ENCODE peak calls at places on chromosomes 6 and 20, in ten cellular contexts. P is NCI-H1694; D is Calu3; Q is GM23338; O is stimulated activated CD8-positive, alpha-beta memory T cell treated with anti-CD3 and anti-CD28 coated beads, Interleukin-7, amount 100 ng/mL, for 1 hour; N is thyroid gland; C is HS-5; H is SK-N-SH; Z is esophagus squamous epithelium; W is SIG-M5. K is an unnamed sample.

GRCh38 chr6:30902709-30903108 is 5.3 kb upstream of the GTF2H4 start:
- DNase-seq in O (no peak), Q (no peak), P (no peak), W (no peak), C (no peak), H (no peak), Z (no peak), N (no peak), D (no peak), K (peak)

GRCh38 chr6:10831609-10832008 is 6.7 kb downstream of the MAK start:
- DNase-seq in Z (no peak), N (no peak), W (peak), P (no peak), O (no peak), Q (no peak), H (no peak), C (no peak), D (no peak), K (no peak)

GRCh38 chr6:32252326-32253009 is 28.6 kb upstream of the NOTCH4 start:
- DNase-seq in N (no peak), H (no peak), W (no peak), O (no peak), Q (no peak), C (no peak), D (no peak), Z (no peak), P (no peak), K (no peak)

GRCh38 chr6:167420858-167421766 is 96.2 kb downstream of the TTLL2 start:
- DNase-seq in C (no peak), D (peak), W (no peak), Z (no peak), Q (no peak), H (peak), O (no peak), P (no peak), N (no peak), K (no peak)

GRCh38 chr6:167720456-167721285 is 106.0 kb upstream of the AFDN start:
- DNase-seq in C (no peak), P (no peak), O (no peak), Z (no peak), Q (no peak), W (no peak), H (no peak), D (no peak), N (no peak), K (no peak)

GRCh38 chr20:17634666-17635319 is 47.2 kb downstream of the RRBP1 start:
- DNase-seq in O (no peak), W (no peak), P (no peak), H (no peak), N (no peak), Z (no peak), Q (no peak), D (no peak), C (no peak), K (peak)

GRCh38 chr6:137223370-137224131 is 4.4 kb upstream of the IFNGR1 start:
- DNase-seq in H (no peak), D (peak), W (peak), P (no peak), C (no peak), O (no peak), Z (no peak), N (no peak), Q (no peak), K (no peak)

GRCh38 chr20:7015257-7015656 is 247.8 kb downstream of the BMP2 start:
- DNase-seq in D (no peak), H (no peak), N (no peak), Z (no peak), O (no peak), P (no peak), W (no peak), Q (no peak), C (no peak), K (no peak)

GRCh38 chr6:98844244-98845161 is 10.1 kb downstream of the POU3F2 start:
- DNase-seq in H (peak), W (no peak), D (no peak), N (no peak), C (no peak), Z (no peak), Q (no peak), P (no peak), O (no peak), K (peak)

GRCh38 chr6:35428421-35429149 is 23.6 kb upstream of the FANCE start:
- DNase-seq in D (no peak), Z (no peak), N (no peak), P (no peak), W (no peak), Q (no peak), C (peak), O (no peak), H (no peak), K (no peak)